ENCODE peak calls at places on chromosomes 3 and 15, in six cellular contexts. One of them, this sample, is unnamed.

GRCh38 chr15:48358681-48359152 is 27.5 kb downstream of the DUT start:
- DNase-seq in H9: no peak
- DNase-seq in H1: no peak
- DNase-seq in IMR-90: peak
- DNase-seq in trophoblast cell: no peak
- DNase-seq in neuronal stem cell: no peak
- DNase-seq in this sample: peak

GRCh38 chr15:40793216-40793989 is 13.5 kb upstream of the ZFYVE19 start:
- DNase-seq in H9: no peak
- DNase-seq in IMR-90: peak
- DNase-seq in trophoblast cell: peak
- DNase-seq in H1: no peak
- DNase-seq in neuronal stem cell: no peak
- DNase-seq in this sample: peak

GRCh38 chr3:133881987-133882825 is 13.5 kb downstream of the RAB6B start:
- DNase-seq in IMR-90: no peak
- DNase-seq in trophoblast cell: peak
- DNase-seq in neuronal stem cell: no peak
- DNase-seq in H1: no peak
- DNase-seq in H9: peak
- DNase-seq in this sample: no peak

GRCh38 chr3:193333229-193333628 is 45.3 kb downstream of the ATP13A5 start:
- DNase-seq in neuronal stem cell: no peak
- DNase-seq in H9: no peak
- DNase-seq in trophoblast cell: no peak
- DNase-seq in H1: no peak
- DNase-seq in IMR-90: no peak
- DNase-seq in this sample: no peak

GRCh38 chr3:42061711-42062408 is 29.3 kb upstream of the TRAK1 start:
- DNase-seq in trophoblast cell: peak
- DNase-seq in H1: no peak
- DNase-seq in IMR-90: peak
- DNase-seq in H9: peak
- DNase-seq in neuronal stem cell: no peak
- DNase-seq in this sample: peak

GRCh38 chr15:22956257-22956979 is 23.8 kb downstream of the CYFIP1 start:
- DNase-seq in neuronal stem cell: no peak
- DNase-seq in H1: no peak
- DNase-seq in IMR-90: no peak
- DNase-seq in trophoblast cell: no peak
- DNase-seq in H9: no peak
- DNase-seq in this sample: peak

GRCh38 chr3:114336122-114336697 is 42.4 kb downstream of the TIGIT start:
- DNase-seq in IMR-90: peak
- DNase-seq in trophoblast cell: no peak
- DNase-seq in neuronal stem cell: no peak
- DNase-seq in H1: no peak
- DNase-seq in H9: no peak
- DNase-seq in this sample: no peak

GRCh38 chr15:67551207-67551743 is 8.8 kb downstream of the MAP2K5 start:
- DNase-seq in H9: no peak
- DNase-seq in H1: no peak
- DNase-seq in IMR-90: no peak
- DNase-seq in trophoblast cell: no peak
- DNase-seq in neuronal stem cell: no peak
- DNase-seq in this sample: no peak

GRCh38 chr3:139935071-139935865 is at the start of gene CLSTN2:
- DNase-seq in H1: no peak
- DNase-seq in neuronal stem cell: peak
- DNase-seq in trophoblast cell: peak
- DNase-seq in IMR-90: no peak
- DNase-seq in H9: peak
- DNase-seq in this sample: peak

GRCh38 chr3:23272820-23273219 is 69.7 kb downstream of the UBE2E2 start:
- DNase-seq in IMR-90: no peak
- DNase-seq in trophoblast cell: no peak
- DNase-seq in H1: no peak
- DNase-seq in H9: no peak
- DNase-seq in neuronal stem cell: no peak
- DNase-seq in this sample: no peak

GRCh38 chr3:148697311-148698189 is at the start of gene AGTR1:
- DNase-seq in IMR-90: peak
- DNase-seq in H9: peak
- DNase-seq in neuronal stem cell: peak
- DNase-seq in H1: peak
- DNase-seq in trophoblast cell: peak
- DNase-seq in this sample: peak

GRCh38 chr3:56119575-56120349 is 348.5 kb downstream of the ERC2 start:
- DNase-seq in trophoblast cell: no peak
- DNase-seq in H9: no peak
- DNase-seq in neuronal stem cell: no peak
- DNase-seq in IMR-90: peak
- DNase-seq in H1: no peak
- DNase-seq in this sample: peak

GRCh38 chr3:52313774-52314188 is 2.3 kb upstream of the DNAH1 start:
- DNase-seq in neuronal stem cell: no peak
- DNase-seq in H1: no peak
- DNase-seq in H9: no peak
- DNase-seq in trophoblast cell: no peak
- DNase-seq in IMR-90: peak
- DNase-seq in this sample: peak

GRCh38 chr3:10432156-10432845 is 73.1 kb downstream of the ATP2B2 start:
- DNase-seq in H9: no peak
- DNase-seq in IMR-90: no peak
- DNase-seq in trophoblast cell: no peak
- DNase-seq in H1: no peak
- DNase-seq in neuronal stem cell: no peak
- DNase-seq in this sample: no peak

GRCh38 chr15:68232937-68233336 is 3.4 kb upstream of the CLN6 start:
- DNase-seq in H9: no peak
- DNase-seq in H1: no peak
- DNase-seq in IMR-90: no peak
- DNase-seq in neuronal stem cell: no peak
- DNase-seq in trophoblast cell: no peak
- DNase-seq in this sample: no peak

GRCh38 chr3:51146781-51147180 is 238.3 kb upstream of the MANF start:
- DNase-seq in IMR-90: no peak
- DNase-seq in H1: no peak
- DNase-seq in neuronal stem cell: no peak
- DNase-seq in H9: no peak
- DNase-seq in trophoblast cell: no peak
- DNase-seq in this sample: no peak

GRCh38 chr15:74383286-74383685 is 15.8 kb upstream of the CYP11A1 start:
- DNase-seq in neuronal stem cell: no peak
- DNase-seq in H1: no peak
- DNase-seq in trophoblast cell: no peak
- DNase-seq in IMR-90: no peak
- DNase-seq in H9: no peak
- DNase-seq in this sample: no peak

GRCh38 chr3:160192310-160192709 is 32.9 kb upstream of the C3orf80 start:
- DNase-seq in trophoblast cell: no peak
- DNase-seq in H9: no peak
- DNase-seq in H1: no peak
- DNase-seq in IMR-90: no peak
- DNase-seq in neuronal stem cell: no peak
- DNase-seq in this sample: no peak

GRCh38 chr3:168984872-168985271 is 678.6 kb downstream of the MECOM start:
- DNase-seq in H9: no peak
- DNase-seq in IMR-90: no peak
- DNase-seq in neuronal stem cell: no peak
- DNase-seq in trophoblast cell: no peak
- DNase-seq in H1: no peak
- DNase-seq in this sample: no peak

GRCh38 chr3:188199386-188199785 is 45.4 kb downstream of the LPP start:
- DNase-seq in IMR-90: no peak
- DNase-seq in trophoblast cell: no peak
- DNase-seq in H1: no peak
- DNase-seq in neuronal stem cell: no peak
- DNase-seq in H9: no peak
- DNase-seq in this sample: no peak

GRCh38 chr3:170387952-170388351 is 30.4 kb downstream of the SKIL start:
- DNase-seq in H9: no peak
- DNase-seq in trophoblast cell: no peak
- DNase-seq in neuronal stem cell: no peak
- DNase-seq in IMR-90: peak
- DNase-seq in H1: no peak
- DNase-seq in this sample: peak

GRCh38 chr15:89167267-89168176 is 53.9 kb downstream of the RLBP1 start:
- DNase-seq in H9: no peak
- DNase-seq in H1: no peak
- DNase-seq in IMR-90: peak
- DNase-seq in trophoblast cell: no peak
- DNase-seq in neuronal stem cell: no peak
- DNase-seq in this sample: peak

GRCh38 chr3:95354494-95354893 is 1291.6 kb downstream of the NSUN3 start:
- DNase-seq in neuronal stem cell: no peak
- DNase-seq in H9: no peak
- DNase-seq in IMR-90: no peak
- DNase-seq in H1: no peak
- DNase-seq in trophoblast cell: no peak
- DNase-seq in this sample: no peak

GRCh38 chr3:95350066-95350465 is 1287.2 kb downstream of the NSUN3 start:
- DNase-seq in H1: no peak
- DNase-seq in H9: no peak
- DNase-seq in trophoblast cell: no peak
- DNase-seq in neuronal stem cell: no peak
- DNase-seq in IMR-90: no peak
- DNase-seq in this sample: no peak

GRCh38 chr3:95348879-95349278 is 1286.0 kb downstream of the NSUN3 start:
- DNase-seq in H1: no peak
- DNase-seq in neuronal stem cell: no peak
- DNase-seq in trophoblast cell: no peak
- DNase-seq in IMR-90: no peak
- DNase-seq in H9: no peak
- DNase-seq in this sample: no peak

GRCh38 chr3:95356764-95357501 is 1294.1 kb downstream of the NSUN3 start:
- DNase-seq in neuronal stem cell: no peak
- DNase-seq in H9: no peak
- DNase-seq in IMR-90: no peak
- DNase-seq in trophoblast cell: peak
- DNase-seq in H1: no peak
- DNase-seq in this sample: no peak

DNA sequence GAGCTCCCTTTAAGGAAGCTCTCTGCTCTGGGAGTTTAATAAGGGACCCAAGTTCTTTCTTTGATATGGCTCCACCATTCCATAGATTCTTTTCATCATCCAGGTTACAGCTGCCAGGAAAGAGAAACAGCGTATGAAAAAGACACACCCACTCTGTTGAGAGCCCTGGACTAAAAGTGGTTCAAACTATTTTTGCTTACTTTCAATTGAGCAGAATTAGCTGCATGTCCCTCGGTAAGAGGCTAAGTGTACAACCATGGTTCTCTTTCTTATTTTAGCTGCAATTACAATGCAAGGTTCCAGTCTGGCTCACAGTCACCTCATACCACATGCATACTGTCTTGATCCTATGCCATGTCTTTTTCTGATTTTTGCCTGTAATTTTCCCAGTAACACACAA is 1288.3 kb downstream of the NSUN3 start:
- DNase-seq in H1: no peak
- DNase-seq in H9: no peak
- DNase-seq in IMR-90: no peak
- DNase-seq in neuronal stem cell: no peak
- DNase-seq in trophoblast cell: no peak
- DNase-seq in this sample: no peak
- H2AFZ ChIP-seq in H1: no peak
- H2AFZ ChIP-seq in H9: no peak
- H2AFZ ChIP-seq in IMR-90: no peak
- H2AFZ ChIP-seq in neuronal stem cell: peak
- H2AFZ ChIP-seq in trophoblast cell: no peak
- H2AFZ ChIP-seq in this sample: no peak

DNA sequence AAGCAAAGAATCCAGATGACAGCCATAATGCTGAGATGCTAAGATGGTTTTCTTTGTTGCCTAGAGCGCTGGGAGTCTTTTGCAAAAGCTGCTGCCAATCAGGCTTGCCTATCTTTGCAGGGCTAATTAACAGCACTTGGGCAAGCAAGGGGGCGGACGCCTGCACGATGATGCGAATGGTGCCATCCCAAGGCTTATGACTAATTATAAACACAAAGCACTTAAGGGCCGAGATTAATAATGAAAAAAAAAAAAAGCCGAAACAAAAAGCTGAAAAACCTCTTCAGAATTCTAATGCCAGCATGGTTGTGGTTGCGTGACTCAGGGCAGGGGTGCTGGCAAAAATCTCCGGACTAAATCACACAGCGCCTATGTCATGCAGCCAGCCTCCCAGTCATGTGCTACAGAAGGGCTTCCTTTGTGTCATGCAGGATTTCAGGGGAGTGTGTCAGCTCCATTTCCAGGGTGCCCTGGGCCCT is 184.9 kb upstream of the ANKRD28 start:
- DNase-seq in H1: no peak
- DNase-seq in IMR-90: peak
- DNase-seq in H9: no peak
- DNase-seq in trophoblast cell: peak
- DNase-seq in neuronal stem cell: peak
- DNase-seq in this sample: peak
- H3K9ac ChIP-seq in H1: no peak
- H3K9ac ChIP-seq in IMR-90: peak
- H3K9ac ChIP-seq in H9: no peak
- H3K9ac ChIP-seq in trophoblast cell: no peak
- H3K9ac ChIP-seq in neuronal stem cell: no peak
- H3K9ac ChIP-seq in this sample: peak

DNA sequence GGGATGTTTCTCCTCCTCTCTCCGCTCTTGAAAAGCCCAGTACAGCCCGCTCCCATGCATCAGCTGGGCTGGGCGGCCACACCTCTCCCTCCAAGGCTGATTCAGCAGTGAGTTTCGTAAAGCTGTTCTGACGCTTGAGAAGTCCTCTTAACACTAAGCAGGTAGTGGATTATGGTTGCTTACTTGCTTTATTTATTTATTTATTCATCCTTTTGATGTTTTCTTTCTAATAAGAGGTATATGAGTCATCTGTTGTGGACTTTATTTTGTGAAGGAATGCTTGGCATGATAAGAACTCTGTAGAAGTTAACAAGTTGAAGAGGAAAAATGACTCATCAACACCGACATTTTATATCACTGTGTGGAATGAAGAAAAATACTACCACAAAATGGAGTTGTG is 285.0 kb downstream of the SQOR start:
- DNase-seq in neuronal stem cell: no peak
- DNase-seq in H9: no peak
- DNase-seq in IMR-90: peak
- DNase-seq in trophoblast cell: peak
- DNase-seq in H1: no peak
- DNase-seq in this sample: peak
- H2BK120ac ChIP-seq in neuronal stem cell: no peak
- H2BK120ac ChIP-seq in H9: no peak
- H2BK120ac ChIP-seq in IMR-90: no peak
- H2BK120ac ChIP-seq in trophoblast cell: no peak
- H2BK120ac ChIP-seq in H1: no peak
- H2BK120ac ChIP-seq in this sample: no peak

DNA sequence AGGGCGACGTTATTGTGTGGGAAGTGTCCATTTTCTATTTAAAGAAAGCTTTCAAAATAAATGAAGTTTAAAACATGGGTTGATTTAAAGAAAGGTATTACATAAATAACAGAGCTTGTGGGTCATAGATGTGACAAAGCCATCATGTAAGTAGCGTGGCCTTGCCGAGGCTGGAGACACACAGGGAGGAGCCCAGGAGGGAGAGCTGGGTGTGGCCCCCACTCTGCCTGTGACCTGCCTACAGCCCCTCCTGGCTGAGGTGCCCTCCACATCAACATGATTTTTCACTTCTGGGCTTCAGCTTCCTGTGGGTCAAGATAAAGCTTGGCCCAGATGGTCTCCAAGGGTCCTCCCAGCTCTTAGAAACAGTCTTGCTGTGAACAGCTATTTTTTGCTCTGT is 12.5 kb upstream of the MGLL start:
- DNase-seq in H1: no peak
- DNase-seq in neuronal stem cell: no peak
- DNase-seq in H9: no peak
- DNase-seq in IMR-90: no peak
- DNase-seq in trophoblast cell: no peak
- DNase-seq in this sample: no peak
- H2AFZ ChIP-seq in H1: no peak
- H2AFZ ChIP-seq in neuronal stem cell: no peak
- H2AFZ ChIP-seq in H9: no peak
- H2AFZ ChIP-seq in IMR-90: no peak
- H2AFZ ChIP-seq in trophoblast cell: no peak
- H2AFZ ChIP-seq in this sample: no peak